ENCODE peak calls at places on chromosomes 5 and 9, in five cellular contexts. F, W, N, G and H are unnamed samples.

GRCh38 chr9:76677481-76678055 is 86.7 kb upstream of the PCA3 start:
- DNase-seq in F (no peak), G (peak), W (no peak), N (no peak), H (peak)

GRCh38 chr5:31487510-31487909 is 44.4 kb downstream of the DROSHA start:
- DNase-seq in W (no peak), N (no peak), G (no peak), F (no peak), H (no peak)

GRCh38 chr5:141680751-141681201 is 1.3 kb downstream of the ARAP3 start:
- DNase-seq in G (peak), N (peak), F (peak), W (peak), H (no peak)

GRCh38 chr5:143657814-143658395 is 154.1 kb upstream of the HMHB1 start:
- DNase-seq in F (no peak), G (no peak), W (no peak), N (no peak), H (no peak)

GRCh38 chr9:19028835-19029451 is 4.1 kb downstream of the SAXO1 start:
- DNase-seq in W (peak), G (peak), F (peak), N (no peak), H (peak)

GRCh38 chr5:169299651-169300467 is 1.1 kb downstream of the SLIT3 start:
- DNase-seq in F (peak), W (peak), N (no peak), G (no peak), H (no peak)

GRCh38 chr9:4741365-4742031 is 496 bp upstream of the AK3 start:
- DNase-seq in F (peak), G (peak), W (peak), N (no peak), H (no peak)

GRCh38 chr9:135410421-135410820 is 69.2 kb upstream of the PPP1R26 start:
- DNase-seq in G (no peak), F (no peak), W (no peak), N (no peak), H (no peak)

GRCh38 chr5:163245584-163245983 is 191.8 kb upstream of the CCNG1 start:
- DNase-seq in N (no peak), W (no peak), F (no peak), G (no peak), H (no peak)

GRCh38 chr9:113631093-113631765 is 167.7 kb downstream of the RGS3 start:
- DNase-seq in W (peak), N (no peak), G (no peak), F (no peak), H (no peak)

DNA sequence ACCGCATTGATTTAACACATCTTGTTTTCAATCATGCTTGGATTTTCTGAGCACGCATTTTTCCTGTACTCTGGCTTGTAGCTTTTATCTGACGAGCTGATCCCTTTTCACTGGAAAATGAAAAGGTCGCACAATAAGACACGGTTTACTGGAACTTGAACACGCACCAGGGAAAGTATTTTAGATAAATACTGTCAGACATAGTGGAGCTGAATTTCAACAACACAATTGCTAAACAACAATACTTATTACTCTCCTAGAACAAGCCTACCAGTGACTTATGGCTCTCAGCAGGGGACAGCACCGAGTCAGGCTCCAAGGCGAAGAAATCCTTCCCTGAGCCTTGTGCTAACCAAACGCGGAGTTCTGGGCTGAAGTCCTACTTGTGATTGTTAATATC is 359.8 kb downstream of the EBF1 start:
- DNase-seq in W (no peak), N (no peak), F (no peak), G (no peak), H (no peak)
- H2BK12ac ChIP-seq in W (no peak), N (no peak), F (no peak), G (no peak), H (no peak)

DNA sequence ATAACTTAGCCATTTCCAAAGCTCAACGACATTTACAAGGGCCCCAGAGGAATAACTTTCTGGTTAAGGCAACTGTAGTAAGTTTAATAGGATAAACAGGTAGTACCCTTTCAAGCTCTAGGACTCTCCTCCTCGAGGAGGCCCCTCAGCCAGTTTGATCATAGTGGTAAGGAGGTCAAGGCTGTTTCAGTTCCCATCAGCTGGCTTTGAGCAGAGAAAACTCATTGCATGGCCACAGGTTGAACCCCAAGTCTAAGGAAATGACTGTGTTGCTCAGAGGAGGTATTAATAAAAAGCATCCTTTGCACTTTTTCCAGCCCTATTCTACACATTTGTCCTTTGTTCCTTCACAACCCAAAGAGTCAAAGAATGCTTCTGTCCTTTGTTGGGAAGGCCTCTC is 53.9 kb downstream of the PRRC1 start:
- DNase-seq in F (no peak), W (no peak), G (no peak), N (no peak), H (no peak)
- H2BK12ac ChIP-seq in F (no peak), W (no peak), G (no peak), N (no peak), H (no peak)

DNA sequence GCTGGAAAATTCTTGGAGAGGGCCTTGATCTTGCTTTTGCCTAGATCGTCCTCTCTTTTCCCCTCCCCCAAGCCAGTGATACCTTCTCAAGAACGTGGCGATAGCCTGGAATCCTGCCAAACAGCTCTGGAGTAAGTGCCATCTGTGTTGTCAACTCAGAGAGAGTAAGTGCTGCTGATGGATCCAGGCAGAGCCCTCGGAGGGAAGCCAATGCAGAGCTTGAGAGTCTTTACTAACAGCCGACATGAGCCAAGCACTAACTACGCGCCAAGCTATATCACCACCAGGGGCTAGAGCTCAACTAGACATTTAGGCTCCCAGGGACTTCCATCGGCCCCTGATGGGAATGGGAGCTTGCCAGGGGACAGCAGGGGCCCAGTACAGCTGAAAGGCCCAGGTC is 17.6 kb downstream of the RAPGEF1 start:
- DNase-seq in F (no peak), N (no peak), G (no peak), W (no peak), H (no peak)
- H2BK12ac ChIP-seq in F (no peak), N (no peak), G (no peak), W (no peak), H (no peak)

DNA sequence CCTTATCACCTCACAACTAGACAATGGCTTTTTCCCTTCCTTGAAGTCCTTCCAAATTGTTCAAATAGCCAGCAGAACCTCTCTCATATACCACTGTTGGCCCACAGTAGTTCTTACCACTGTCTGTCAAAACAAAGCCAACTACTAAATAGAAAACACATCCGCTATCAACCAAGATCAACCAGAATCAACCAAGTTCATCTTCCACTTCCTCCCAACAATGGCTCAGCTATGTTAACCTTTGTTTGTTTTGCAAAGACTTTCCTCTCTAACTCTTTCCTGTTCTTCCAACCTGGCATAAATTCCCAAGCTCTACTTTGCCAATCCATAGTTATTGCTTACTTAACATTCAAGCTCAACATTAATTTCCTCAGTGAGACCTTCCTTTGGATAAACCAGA is 15.2 kb downstream of the ELL2 start:
- DNase-seq in N (no peak), W (no peak), F (no peak), G (no peak), H (no peak)
- H2BK12ac ChIP-seq in N (no peak), W (no peak), F (no peak), G (no peak), H (no peak)